ENCODE peak calls at places on chromosomes 3 and 15, in four cellular contexts. D is HL-60, Z is PC-9, W is dorsolateral prefrontal cortex. M is an unnamed sample.

GRCh38 chr15:67852433-67852832 is 12.6 kb upstream of the RNU6-1 start:
- DNase-seq in D (no peak), Z (no peak), W (no peak), M (no peak)

GRCh38 chr3:136075816-136076215 is 110.3 kb downstream of the PPP2R3A start:
- DNase-seq in D (peak; percentile 38), Z (no peak), W (no peak), M (no peak)

GRCh38 chr3:9416139-9416780 is 18.8 kb downstream of the SETD5 start:
- DNase-seq in D (no peak), Z (no peak), W (no peak), M (no peak)

GRCh38 chr3:23944861-23945652 is at the start of gene NR1D2:
- DNase-seq in D (peak; percentile 58), Z (peak; percentile 77), W (peak; percentile 71), M (peak; percentile 73)

GRCh38 chr3:51799879-51800757 is 21.1 kb upstream of the IQCF6 start:
- DNase-seq in D (no peak), Z (peak; percentile 23), W (no peak), M (no peak)

GRCh38 chr3:52227117-52227516 is 1.7 kb upstream of the TLR9 start:
- DNase-seq in D (no peak), Z (no peak), W (no peak), M (no peak)

GRCh38 chr15:51312754-51313390 is 25.5 kb downstream of the CYP19A1 start:
- DNase-seq in D (no peak), Z (no peak), W (no peak), M (no peak)

GRCh38 chr15:52772766-52773165 is 17.4 kb downstream of the ONECUT1 start:
- DNase-seq in D (no peak), Z (no peak), W (no peak), M (no peak)

GRCh38 chr15:50210462-50211264 is 28.7 kb downstream of the SLC27A2 start:
- DNase-seq in D (no peak), Z (peak; percentile 58), W (no peak), M (no peak)

GRCh38 chr3:134852893-134853351 is 57.9 kb downstream of the EPHB1 start:
- DNase-seq in D (peak; percentile 39), Z (no peak), W (no peak), M (no peak)

GRCh38 chr3:73405853-73406252 is 218.9 kb downstream of the PDZRN3 start:
- DNase-seq in D (no peak), Z (no peak), W (no peak), M (no peak)

GRCh38 chr3:64975138-64975537 is 287.3 kb upstream of the ADAMTS9 start:
- DNase-seq in D (no peak), Z (no peak), W (no peak), M (no peak)

GRCh38 chr3:141547791-141548190 is 61.0 kb downstream of the RASA2 start:
- DNase-seq in D (no peak), Z (no peak), W (no peak), M (no peak)

DNA sequence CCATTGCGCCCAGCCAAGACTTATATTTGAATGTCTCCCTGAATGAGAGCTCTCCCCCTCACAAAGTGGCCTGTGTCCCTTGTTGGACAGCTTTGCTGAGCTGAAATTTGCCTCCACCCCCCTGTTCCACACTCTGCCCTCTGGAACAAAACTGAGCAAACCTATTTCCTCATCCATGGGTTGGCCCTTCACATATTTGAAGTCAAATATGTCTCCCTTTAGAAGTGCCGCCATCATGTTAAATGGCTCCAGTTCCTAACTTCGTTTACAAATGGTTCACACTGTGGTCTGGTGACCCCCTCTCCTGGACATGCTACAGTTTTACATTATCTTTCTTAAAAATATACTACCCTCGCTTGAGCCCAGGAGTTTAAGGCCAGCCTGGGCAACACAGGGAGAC is 4.6 kb downstream of the PLIN1 start:
- DNase-seq in D (no peak), Z (no peak), W (no peak), M (no peak)
- TF ChIP-seq CTCF in D (no peak), Z (no peak), W (no peak), M (no peak)

DNA sequence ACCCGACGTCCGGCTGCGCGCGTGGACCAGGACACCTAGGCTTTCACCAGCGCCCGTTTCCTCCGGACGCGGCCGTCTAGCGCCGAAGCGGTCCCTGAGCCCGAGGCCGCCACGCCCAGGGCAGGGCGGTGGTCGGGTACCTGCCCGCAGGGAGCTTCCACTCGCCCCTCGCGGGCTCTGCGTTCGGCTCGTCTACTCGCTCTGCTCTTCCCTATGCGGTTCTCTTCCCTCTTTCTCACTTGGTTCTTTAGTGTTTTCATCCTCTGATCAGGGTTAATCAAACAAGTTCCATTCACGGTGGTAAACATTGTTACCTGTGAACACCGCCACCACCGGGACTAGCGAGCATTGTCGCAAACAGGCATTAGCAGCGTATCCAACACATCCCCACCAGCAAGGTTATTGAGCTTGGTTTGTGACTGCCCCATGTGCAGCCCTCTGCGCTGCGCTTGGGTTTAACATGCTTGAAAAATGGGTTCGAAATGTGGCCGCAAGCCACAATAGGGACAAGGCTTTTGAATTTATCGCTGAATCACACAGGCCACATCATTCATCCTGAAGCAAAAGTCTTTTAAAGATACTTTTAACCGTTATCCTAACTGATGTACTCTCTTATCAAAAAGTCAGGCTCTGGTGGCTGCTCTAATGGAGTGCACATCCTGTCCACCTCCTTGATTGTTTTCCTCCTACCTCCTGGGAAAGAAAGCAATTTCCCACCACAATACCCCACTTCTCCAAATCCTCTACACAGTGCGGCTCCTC is 848 bp upstream of the CD47 start:
- DNase-seq in D (no peak), Z (no peak), W (no peak), M (no peak)
- TF ChIP-seq CTCF in D (no peak), Z (no peak), W (no peak), M (no peak)

GRCh38 chr3:62667714-62668113 is 207.5 kb downstream of the CADPS start:
- DNase-seq in D (no peak), Z (no peak), W (no peak), M (no peak)
- TF ChIP-seq CTCF in D (no peak), Z (no peak), W (no peak), M (peak; percentile 38)

GRCh38 chr3:46214751-46215352 is 6.7 kb upstream of the CCR1 start:
- DNase-seq in D (no peak), Z (peak; percentile 36), W (no peak), M (no peak)
- TF ChIP-seq CTCF in D (peak; percentile 29), Z (peak; percentile 45), W (peak; percentile 20), M (no peak)

DNA sequence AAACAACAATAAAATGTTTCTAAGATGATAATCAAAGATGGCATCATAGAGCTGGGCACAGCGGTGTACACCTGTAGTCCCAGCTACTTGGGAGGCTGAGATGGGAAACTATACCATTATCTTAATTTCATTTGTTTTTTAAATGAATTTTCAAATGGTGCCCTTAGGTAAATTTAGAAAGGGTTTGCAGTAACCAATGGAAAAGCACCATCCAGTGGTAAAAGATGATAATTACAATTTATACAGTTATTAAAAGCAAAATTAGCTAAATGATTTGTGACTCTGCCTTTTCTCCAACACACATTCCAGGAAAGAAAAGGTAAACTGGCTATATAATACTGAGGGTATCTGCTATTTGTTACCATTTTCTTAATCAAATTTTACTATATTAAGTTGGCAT is 14.4 kb upstream of the ANKRD28 start:
- DNase-seq in D (no peak), Z (no peak), W (no peak), M (no peak)
- TF ChIP-seq CTCF in D (no peak), Z (peak; percentile 71), W (peak; percentile 81), M (peak; percentile 35)

DNA sequence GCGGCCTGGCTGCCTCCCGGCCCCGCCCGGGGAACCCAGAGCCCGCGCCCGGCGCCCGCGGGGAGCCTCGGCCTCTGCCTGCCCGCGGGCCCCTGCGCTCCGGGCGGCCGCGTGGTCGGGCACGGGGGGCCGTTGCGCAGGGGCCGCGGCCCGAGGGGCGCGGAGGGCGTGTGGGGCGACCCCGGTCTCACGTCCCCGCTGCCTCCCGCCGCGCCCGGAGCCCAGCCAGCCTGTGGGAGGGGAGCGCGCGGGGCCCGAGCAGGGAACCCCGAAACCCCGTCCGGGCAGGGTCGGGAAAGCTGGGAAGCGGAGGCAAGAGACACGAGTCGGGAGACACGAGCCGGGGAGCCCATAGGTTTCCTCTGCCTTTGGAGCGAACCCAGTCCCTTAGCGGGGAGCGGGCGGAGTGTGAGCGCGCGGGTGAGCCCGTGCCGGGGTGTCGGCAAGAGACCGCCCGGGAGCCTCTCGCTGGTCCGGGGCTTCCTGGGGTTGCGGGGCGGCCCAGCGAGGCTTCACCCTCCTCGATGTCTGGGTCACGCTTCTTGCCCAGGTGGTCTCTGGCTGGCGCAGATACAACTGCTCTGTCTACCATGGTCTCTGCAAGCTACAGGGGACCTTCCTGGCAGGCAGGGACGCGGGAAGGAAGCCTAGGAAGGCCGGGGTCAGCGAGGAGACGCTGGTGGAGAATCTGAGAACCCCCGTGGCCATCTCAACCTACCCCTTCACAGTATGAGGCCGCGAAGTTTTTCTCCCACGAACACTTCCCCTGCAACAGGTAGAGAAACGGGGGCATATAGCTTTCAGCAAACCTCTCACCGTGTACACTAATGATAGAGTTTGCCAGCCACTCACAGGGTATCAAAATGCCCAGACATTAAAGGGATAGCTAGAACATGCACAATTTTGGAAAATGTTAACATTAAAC is 586 bp downstream of the LRRK1 start:
- DNase-seq in D (no peak), Z (no peak), W (no peak), M (peak; percentile 54)
- TF ChIP-seq CTCF in D (no peak), Z (no peak), W (no peak), M (no peak)

DNA sequence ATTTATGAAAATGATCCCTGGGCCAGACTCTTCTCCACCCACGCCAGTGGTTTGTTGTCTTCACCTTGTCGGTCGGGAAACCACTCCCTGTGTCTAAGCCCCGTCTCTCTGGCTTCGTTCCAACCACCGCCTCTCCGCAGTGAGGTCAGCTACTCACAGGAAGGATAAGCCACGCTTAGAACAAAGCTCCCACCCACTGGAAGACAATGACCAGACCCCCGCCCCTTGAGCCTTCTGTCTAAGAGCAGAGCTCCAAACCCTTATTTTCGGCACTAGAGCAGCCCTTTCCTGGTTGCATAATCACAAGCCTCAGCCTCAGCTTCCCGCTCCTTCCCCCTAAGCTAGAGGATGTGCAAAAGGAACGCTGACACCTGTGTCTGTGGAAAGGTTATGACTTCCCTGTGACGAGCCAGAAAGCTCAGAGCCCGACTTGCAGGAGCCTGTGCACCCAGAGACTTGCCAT is 114.9 kb upstream of the MEF2A start:
- DNase-seq in D (peak; percentile 22), Z (peak; percentile 52), W (peak; percentile 55), M (no peak)
- TF ChIP-seq CTCF in D (no peak), Z (no peak), W (no peak), M (no peak)

GRCh38 chr3:31364711-31365110 is 168.0 kb upstream of the STT3B start:
- DNase-seq in D (no peak), Z (no peak), W (no peak), M (no peak)
- TF ChIP-seq CTCF in D (no peak), Z (no peak), W (no peak), M (no peak)

DNA sequence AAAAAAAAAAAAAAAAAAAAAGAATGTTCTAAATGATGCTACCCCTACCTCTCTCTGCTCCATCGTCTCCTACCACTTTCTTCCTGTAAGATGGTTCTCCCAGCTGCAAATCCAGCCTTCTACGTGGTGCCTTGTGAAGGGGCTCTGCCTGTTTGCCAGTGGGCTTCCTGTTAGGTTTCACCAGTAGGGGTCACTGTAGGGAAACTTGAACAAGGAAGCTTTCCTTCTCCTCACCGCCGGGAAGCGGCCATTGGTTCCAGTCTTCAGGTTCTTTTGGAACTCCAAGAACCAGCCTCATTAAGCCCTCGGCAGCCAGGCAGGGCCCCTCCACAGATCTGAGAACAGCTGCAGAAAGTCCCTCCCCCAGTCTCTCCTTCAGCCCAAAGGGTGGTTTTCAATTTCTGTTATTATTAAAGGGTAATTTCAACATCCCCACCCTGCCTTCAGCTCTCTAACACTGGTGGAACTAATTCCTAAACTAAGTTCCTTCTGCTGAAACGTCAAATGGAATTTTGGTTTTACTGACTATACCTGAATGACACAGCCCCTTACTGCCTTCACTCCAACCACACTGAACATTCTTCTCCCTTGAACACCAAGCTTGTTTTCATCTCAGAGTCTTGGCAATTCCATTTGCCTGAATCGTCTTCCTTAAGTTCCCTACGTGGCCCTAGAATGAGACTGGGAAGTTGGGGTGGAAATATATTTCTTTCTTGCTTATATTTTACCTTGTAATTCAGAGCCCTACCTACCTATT is 13.5 kb downstream of the MCCC1 start:
- DNase-seq in D (no peak), Z (no peak), W (no peak), M (no peak)
- TF ChIP-seq CTCF in D (no peak), Z (peak; percentile 62), W (peak; percentile 28), M (peak; percentile 31)

M was measured in mesothelial cell of epicardium.